ENCODE peak calls at places on chromosomes 5 and 9, in five cellular contexts. H is GM13976, E is fibroblast of lung, I is esophagus squamous epithelium, B is MCF 10A. C is an unnamed sample.

GRCh38 chr9:28883209-28883608 is 1309.9 kb upstream of the C9orf72 start:
- DNase-seq in H (no peak), E (no peak), I (no peak), B (no peak), C (no peak)

GRCh38 chr9:121483049-121483448 is 16.6 kb downstream of the GGTA1 start:
- DNase-seq in H (no peak), E (no peak), I (no peak), B (peak), C (no peak)

GRCh38 chr5:177959315-177959714 is 36.7 kb downstream of the PROP1 start:
- DNase-seq in H (no peak), E (no peak), I (no peak), B (no peak), C (no peak)

GRCh38 chr9:18347381-18348084 is 126.4 kb upstream of the ADAMTSL1 start:
- DNase-seq in H (no peak), E (no peak), I (no peak), B (peak), C (no peak)

GRCh38 chr5:168362097-168362885 is 70.8 kb downstream of the WWC1 start:
- DNase-seq in H (no peak), E (no peak), I (no peak), B (no peak), C (no peak)

GRCh38 chr5:72205431-72206009 is 98.2 kb downstream of the MAP1B start:
- DNase-seq in H (no peak), E (no peak), I (no peak), B (no peak), C (no peak)

GRCh38 chr9:97525451-97525850 is 24.0 kb downstream of the TMOD1 start:
- DNase-seq in H (no peak), E (no peak), I (no peak), B (peak), C (no peak)

GRCh38 chr5:178438746-178439260 is 151.4 kb downstream of the COL23A1 start:
- DNase-seq in H (no peak), E (no peak), I (no peak), B (no peak), C (no peak)

GRCh38 chr5:178323961-178324360 is 91.4 kb upstream of the PHYKPL start:
- DNase-seq in H (peak), E (no peak), I (no peak), B (no peak), C (no peak)

GRCh38 chr5:178198706-178199105 is 5.6 kb upstream of the HNRNPAB start:
- DNase-seq in H (no peak), E (no peak), I (no peak), B (no peak), C (no peak)

GRCh38 chr9:132670816-132671371 is 630 bp downstream of the GTF3C4 start:
- DNase-seq in H (no peak), E (peak), I (no peak), B (peak), C (peak)

GRCh38 chr9:15972760-15973159 is 419.9 kb downstream of the CCDC171 start:
- DNase-seq in H (no peak), E (no peak), I (no peak), B (no peak), C (no peak)

GRCh38 chr9:89548210-89548609 is 50.3 kb upstream of the SEMA4D start:
- DNase-seq in H (no peak), E (no peak), I (no peak), B (no peak), C (no peak)

GRCh38 chr5:178333821-178334481 is 101.3 kb upstream of the PHYKPL start:
- DNase-seq in H (no peak), E (no peak), I (no peak), B (no peak), C (no peak)

GRCh38 chr9:80410106-80410505 is 838.3 kb downstream of the TLE4 start:
- DNase-seq in H (no peak), E (peak), I (no peak), B (no peak), C (peak)

GRCh38 chr5:76537073-76537543 is 86.1 kb downstream of the F2RL2 start:
- DNase-seq in H (no peak), E (no peak), I (no peak), B (no peak), C (no peak)

GRCh38 chr9:119792242-119792641 is 423.0 kb upstream of the BRINP1 start:
- DNase-seq in H (no peak), E (no peak), I (no peak), B (no peak), C (no peak)

GRCh38 chr5:143011621-143012020 is 241.4 kb downstream of the ARHGAP26 start:
- DNase-seq in H (no peak), E (peak), I (no peak), B (no peak), C (no peak)

GRCh38 chr5:143016777-143017374 is 246.7 kb downstream of the ARHGAP26 start:
- DNase-seq in H (peak), E (peak), I (no peak), B (peak), C (peak)

GRCh38 chr5:143010335-143010734 is 240.2 kb downstream of the ARHGAP26 start:
- DNase-seq in H (no peak), E (no peak), I (no peak), B (no peak), C (no peak)

GRCh38 chr5:143013176-143013575 is 243.0 kb downstream of the ARHGAP26 start:
- DNase-seq in H (no peak), E (no peak), I (no peak), B (no peak), C (no peak)

DNA sequence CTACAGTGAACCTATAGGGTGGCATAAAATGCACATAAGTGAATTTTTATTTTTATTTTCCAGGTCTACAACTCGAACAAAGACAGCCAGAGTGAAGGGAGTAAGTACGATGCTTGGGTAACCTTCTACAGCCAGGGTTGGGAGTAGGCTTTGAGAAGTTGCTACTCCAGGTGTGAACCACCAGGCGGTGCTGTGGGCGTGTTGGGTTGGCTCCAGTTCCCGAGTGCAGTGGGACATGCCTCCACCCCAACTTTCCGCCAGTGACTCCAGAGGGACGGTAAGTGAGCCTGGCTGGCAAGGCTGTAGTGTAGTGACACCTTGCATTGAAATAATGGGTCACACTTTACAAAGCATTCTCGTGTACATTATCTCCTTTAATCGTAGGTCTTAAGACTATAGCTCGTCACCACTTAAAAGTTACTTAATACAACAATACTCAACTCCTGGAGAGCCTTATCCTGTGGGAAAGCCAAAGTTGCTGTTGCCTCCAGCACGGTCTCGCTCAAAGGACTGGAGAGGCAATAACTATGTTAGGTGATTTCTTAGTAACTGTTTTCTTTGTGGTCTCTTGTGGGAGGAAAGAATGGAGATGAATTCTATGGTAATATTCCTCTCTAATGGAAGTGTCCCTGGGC is 244.0 kb downstream of the ARHGAP26 start:
- DNase-seq in H (no peak), E (no peak), I (no peak), B (peak), C (peak)
- TF ChIP-seq CTCF in H (peak), E (peak), I (peak), B (peak), C (peak)

DNA sequence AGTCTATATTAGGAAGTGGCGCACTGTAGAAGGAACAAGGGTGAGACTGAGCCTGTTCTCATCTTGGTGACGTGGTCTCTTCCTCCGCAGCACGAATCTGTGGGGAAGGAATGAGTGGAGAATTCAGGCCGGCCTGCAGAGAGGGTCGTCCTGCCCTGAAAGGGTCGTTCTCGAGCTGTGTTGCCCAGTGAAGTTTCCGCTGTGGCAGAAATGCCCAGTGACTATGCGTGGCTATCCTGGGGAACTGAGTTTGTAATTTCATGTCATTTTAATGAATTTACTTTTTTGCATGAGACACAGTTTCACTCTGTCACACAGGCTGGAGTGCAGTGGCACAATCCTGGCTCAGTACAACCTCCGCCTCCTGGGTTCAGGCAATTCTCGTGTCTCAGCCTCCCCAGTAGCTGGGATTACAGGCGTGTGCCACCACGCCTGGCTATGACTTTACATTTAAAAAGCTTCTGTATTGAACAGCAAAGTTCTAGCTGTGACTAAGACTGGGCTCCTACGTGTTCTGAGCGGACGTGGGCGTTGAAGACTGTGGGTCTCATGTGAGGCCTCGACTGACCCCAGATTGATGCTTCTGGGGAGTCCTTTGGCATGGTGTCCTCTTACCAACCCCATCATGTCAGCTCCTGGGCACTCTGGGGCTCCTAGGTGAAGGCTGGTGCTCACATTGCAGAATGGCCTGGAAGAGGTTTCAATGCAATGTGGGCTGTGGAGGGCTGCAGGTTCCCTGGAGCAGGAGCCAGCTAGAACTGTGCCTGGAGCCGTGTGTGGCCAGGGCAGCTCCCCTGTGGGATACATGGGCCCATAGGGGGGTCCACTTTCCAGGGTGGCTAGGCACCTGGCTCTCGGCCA is 29.4 kb downstream of the SLC25A25 start:
- DNase-seq in H (no peak), E (no peak), I (no peak), B (no peak), C (no peak)
- TF ChIP-seq CTCF in H (no peak), E (no peak), I (no peak), B (no peak), C (no peak)

GRCh38 chr5:120683580-120683979 is 219.5 kb downstream of the PRR16 start:
- DNase-seq in H (no peak), E (no peak), I (no peak), B (no peak), C (no peak)

GRCh38 chr5:120684749-120685415 is 220.8 kb downstream of the PRR16 start:
- DNase-seq in H (no peak), E (no peak), I (no peak), B (peak), C (no peak)

GRCh38 chr5:120678279-120678678 is 214.2 kb downstream of the PRR16 start:
- DNase-seq in H (no peak), E (peak), I (no peak), B (no peak), C (no peak)

GRCh38 chr5:120682851-120683250 is 218.8 kb downstream of the PRR16 start:
- DNase-seq in H (no peak), E (peak), I (no peak), B (no peak), C (no peak)

DNA sequence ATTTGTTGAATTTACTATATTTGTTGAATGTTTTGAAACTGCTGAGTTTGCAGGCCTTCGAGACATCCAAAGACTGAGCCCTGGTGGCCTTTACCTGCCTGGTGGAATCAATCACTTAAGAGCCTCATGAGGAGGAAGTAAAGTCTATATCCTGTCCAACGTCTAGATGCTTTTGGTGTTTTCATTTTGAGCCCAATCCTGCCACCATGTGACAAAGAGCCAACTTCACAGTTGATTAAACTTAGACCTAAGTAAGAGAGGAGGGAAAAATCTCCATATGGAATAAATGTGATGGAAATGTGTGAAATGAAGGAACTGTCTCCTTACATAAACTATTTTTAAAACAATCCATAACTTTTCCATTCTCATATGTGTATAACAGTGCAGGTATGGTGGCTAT is 220.1 kb downstream of the PRR16 start:
- DNase-seq in H (no peak), E (peak), I (no peak), B (peak), C (no peak)
- TF ChIP-seq CTCF in H (no peak), E (no peak), I (no peak), B (peak), C (no peak)

GRCh38 chr5:132856011-132856410 is 10.3 kb downstream of the GDF9 start:
- DNase-seq in H (no peak), E (no peak), I (no peak), B (no peak), C (no peak)
- TF ChIP-seq CTCF in H (no peak), E (no peak), I (no peak), B (no peak), C (no peak)

GRCh38 chr5:82885657-82886389 is 191.4 kb downstream of the TMEM167A start:
- DNase-seq in H (peak), E (peak), I (no peak), B (peak), C (no peak)
- TF ChIP-seq CTCF in H (no peak), E (no peak), I (no peak), B (no peak), C (no peak)

GRCh38 chr9:128470560-128470959 is 14.8 kb downstream of the ODF2 start:
- DNase-seq in H (no peak), E (peak), I (no peak), B (peak), C (no peak)

GRCh38 chr9:128475867-128476266 is 20.1 kb downstream of the ODF2 start:
- DNase-seq in H (no peak), E (no peak), I (no peak), B (no peak), C (no peak)

GRCh38 chr9:128469070-128469469 is 13.3 kb downstream of the ODF2 start:
- DNase-seq in H (no peak), E (no peak), I (no peak), B (no peak), C (no peak)

DNA sequence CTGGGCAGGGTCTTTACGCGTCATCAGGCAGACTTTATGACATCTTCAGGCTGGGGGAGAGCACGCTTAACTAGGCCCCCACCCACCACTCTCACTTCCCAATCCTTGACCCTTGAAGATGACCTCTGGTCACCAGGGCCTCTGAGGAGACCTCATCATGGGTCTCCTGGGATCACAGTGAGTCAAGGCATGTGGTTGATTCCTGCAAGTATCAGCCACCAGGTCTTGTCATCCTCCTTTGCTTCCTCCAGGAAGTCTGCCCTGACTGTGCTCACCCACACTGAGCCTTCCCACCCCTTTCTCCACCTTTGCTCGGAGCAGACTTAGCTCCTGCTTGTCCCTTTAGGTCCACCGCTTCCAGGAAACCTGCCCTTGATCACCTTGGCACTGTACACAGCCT is 17.3 kb downstream of the ODF2 start:
- DNase-seq in H (no peak), E (no peak), I (no peak), B (no peak), C (no peak)
- TF ChIP-seq CTCF in H (no peak), E (no peak), I (no peak), B (no peak), C (no peak)

GRCh38 chr9:127556871-127557270 is 55.2 kb upstream of the STXBP1 start:
- DNase-seq in H (no peak), E (no peak), I (no peak), B (no peak), C (no peak)

GRCh38 chr9:127554966-127555829 is 56.9 kb upstream of the STXBP1 start:
- DNase-seq in H (no peak), E (no peak), I (no peak), B (no peak), C (no peak)

GRCh38 chr9:127550751-127551150 is 61.3 kb upstream of the STXBP1 start:
- DNase-seq in H (no peak), E (no peak), I (no peak), B (no peak), C (no peak)

GRCh38 chr9:127555830-127556820 is 56.0 kb upstream of the STXBP1 start:
- DNase-seq in H (no peak), E (peak), I (no peak), B (peak), C (no peak)

DNA sequence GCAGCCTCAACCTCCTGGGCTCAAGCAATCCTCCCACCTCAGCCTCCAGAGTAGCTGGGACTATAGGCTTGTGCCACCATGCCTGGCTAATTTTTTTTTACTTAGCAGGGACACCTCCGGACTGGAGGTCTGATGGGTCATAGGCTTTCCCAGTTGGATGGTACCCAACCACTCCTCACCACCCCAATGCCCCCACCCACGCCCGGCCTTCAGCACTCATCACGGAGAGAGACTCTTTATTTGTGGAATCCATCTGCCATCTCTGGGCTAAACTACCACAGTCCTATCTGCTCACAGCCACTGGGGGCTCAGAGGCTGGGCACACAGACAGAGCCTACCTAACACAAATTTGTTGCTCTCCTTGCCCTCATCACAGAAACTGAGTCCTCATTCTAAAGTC is 58.3 kb upstream of the STXBP1 start:
- DNase-seq in H (no peak), E (no peak), I (no peak), B (no peak), C (no peak)
- TF ChIP-seq CTCF in H (no peak), E (no peak), I (no peak), B (no peak), C (no peak)

GRCh38 chr5:175867587-175868347 is 3.6 kb upstream of the CPLX2 start:
- DNase-seq in H (no peak), E (no peak), I (no peak), B (peak), C (no peak)
- TF ChIP-seq CTCF in H (no peak), E (no peak), I (no peak), B (peak), C (peak)